ENCODE peak calls at places on chromosomes 16 and 17, in seven cellular contexts. V, W, T, D, S, C and U are unnamed samples. For H4K20me1, the result is how much of the 10 kb centered on the place peaks cover.

GRCh38 chr16:81810361-81810760 is 31.3 kb downstream of the PLCG2 start:
- DNase-seq in V (no peak), W (no peak), T (no peak), D (no peak), S (no peak), C (no peak), U (no peak)

GRCh38 chr17:31550389-31551056 is 159.0 kb downstream of the RAB11FIP4 start:
- DNase-seq in V (no peak), W (no peak), T (no peak), D (no peak), S (no peak), C (no peak), U (peak)

GRCh38 chr17:72387487-72387886 is 266.7 kb downstream of the SOX9 start:
- DNase-seq in V (peak), W (no peak), T (no peak), D (no peak), S (peak), C (peak), U (peak)

GRCh38 chr16:31201511-31202401 is 804 bp downstream of the PYCARD start:
- DNase-seq in V (peak), W (peak), T (peak), D (peak), S (no peak), C (no peak), U (peak)

GRCh38 chr16:1917056-1917664 is 1.1 kb downstream of the HS3ST6 start:
- DNase-seq in V (no peak), W (peak), T (no peak), D (no peak), S (no peak), C (no peak), U (no peak)

GRCh38 chr16:19118938-19119431 is 5.2 kb downstream of the ITPRIPL2 start:
- DNase-seq in V (peak), W (no peak), T (no peak), D (peak), S (no peak), C (no peak), U (peak)

GRCh38 chr17:71764507-71764906 is 356.3 kb upstream of the SOX9 start:
- DNase-seq in V (no peak), W (peak), T (peak), D (no peak), S (peak), C (peak), U (peak)

GRCh38 chr17:67628580-67629013 is 89.1 kb upstream of the NOL11 start:
- DNase-seq in V (no peak), W (peak), T (peak), D (no peak), S (peak), C (no peak), U (no peak)

GRCh38 chr17:30104575-30105339 is 11.9 kb upstream of the NSRP1 start:
- DNase-seq in V (peak), W (peak), T (peak), D (peak), S (peak), C (peak), U (peak)

GRCh38 chr17:81440511-81441244 is 45.4 kb downstream of the BAHCC1 start:
- DNase-seq in V (no peak), W (peak), T (peak), D (no peak), S (peak), C (no peak), U (peak)

GRCh38 chr16:86725401-86725800 is 147.1 kb downstream of the FOXL1 start:
- DNase-seq in V (no peak), W (no peak), T (no peak), D (no peak), S (no peak), C (no peak), U (no peak)

GRCh38 chr16:81578636-81579413 is 134.2 kb downstream of the CMIP start:
- DNase-seq in V (no peak), W (no peak), T (no peak), D (no peak), S (no peak), C (no peak), U (no peak)

GRCh38 chr16:20774703-20775362 is 11.0 kb downstream of the ACSM3 start:
- DNase-seq in V (peak), W (peak), T (peak), D (peak), S (peak), C (peak), U (peak)

GRCh38 chr17:17739388-17740066 is 58.3 kb downstream of the RAI1 start:
- DNase-seq in V (peak), W (peak), T (no peak), D (peak), S (no peak), C (no peak), U (peak)

GRCh38 chr16:24674877-24675276 is 54.6 kb upstream of the TNRC6A start:
- DNase-seq in V (no peak), W (no peak), T (no peak), D (no peak), S (no peak), C (no peak), U (no peak)

GRCh38 chr17:29079887-29080286 is 36.9 kb downstream of the PIPOX start:
- DNase-seq in V (no peak), W (no peak), T (no peak), D (no peak), S (no peak), C (no peak), U (no peak)

GRCh38 chr16:72957303-72958277 is 90.3 kb downstream of the ZFHX3 start:
- DNase-seq in V (no peak), W (no peak), T (no peak), D (no peak), S (no peak), C (no peak), U (no peak)

GRCh38 chr16:72959301-72959996 is 88.5 kb downstream of the ZFHX3 start:
- DNase-seq in V (no peak), W (no peak), T (no peak), D (no peak), S (no peak), C (no peak), U (no peak)

GRCh38 chr16:72960101-72960500 is 87.8 kb downstream of the ZFHX3 start:
- DNase-seq in V (no peak), W (no peak), T (no peak), D (no peak), S (no peak), C (no peak), U (no peak)

GRCh38 chr16:72956124-72957064 is 91.5 kb downstream of the ZFHX3 start:
- DNase-seq in V (no peak), W (no peak), T (no peak), D (no peak), S (no peak), C (no peak), U (no peak)

DNA sequence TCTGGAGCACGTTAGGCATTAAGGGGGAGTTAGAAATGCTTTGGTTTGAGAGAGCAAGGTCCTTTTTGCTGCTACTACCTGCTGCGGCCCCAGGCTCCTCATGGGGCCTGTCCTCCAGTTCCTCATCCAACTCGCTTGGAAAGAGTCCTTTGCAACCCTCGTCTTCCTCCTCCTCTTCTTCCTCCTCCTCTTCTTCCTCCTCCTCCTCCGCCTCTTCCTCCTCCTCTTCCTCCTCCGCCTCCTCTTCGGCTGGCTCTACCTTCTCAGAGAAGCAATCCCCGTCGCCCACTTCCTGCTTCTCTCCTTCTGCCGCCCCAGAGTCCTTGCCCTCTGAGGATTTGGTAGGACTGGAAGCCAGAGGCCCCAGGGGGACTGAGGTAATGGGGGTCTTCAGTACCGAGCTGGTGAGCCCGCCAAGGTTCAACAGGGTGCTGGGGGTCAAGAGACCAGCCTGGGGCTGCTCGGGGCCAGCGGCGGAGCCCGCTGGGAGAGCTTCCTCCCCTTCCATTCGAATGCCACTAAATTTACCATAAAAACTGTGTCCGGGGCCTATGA is 89.3 kb downstream of the ZFHX3 start:
- DNase-seq in V (no peak), W (no peak), T (no peak), D (no peak), S (no peak), C (no peak), U (no peak)
- H4K20me1 ChIP-seq in V (under half), W (under half), T (under half), D (under half), S (under half), C (under half), U (under half)

GRCh38 chr17:5793157-5793556 is 208.8 kb upstream of the NLRP1 start:
- DNase-seq in V (no peak), W (no peak), T (no peak), D (no peak), S (no peak), C (no peak), U (no peak)

GRCh38 chr17:5797447-5797846 is 213.1 kb upstream of the NLRP1 start:
- DNase-seq in V (no peak), W (peak), T (no peak), D (no peak), S (no peak), C (no peak), U (no peak)

GRCh38 chr17:5794881-5795486 is 210.7 kb upstream of the NLRP1 start:
- DNase-seq in V (no peak), W (no peak), T (no peak), D (no peak), S (no peak), C (no peak), U (no peak)

GRCh38 chr17:5798104-5798503 is 213.8 kb upstream of the NLRP1 start:
- DNase-seq in V (no peak), W (no peak), T (no peak), D (no peak), S (no peak), C (no peak), U (no peak)

GRCh38 chr17:5793899-5794298 is 209.6 kb upstream of the NLRP1 start:
- DNase-seq in V (no peak), W (peak), T (no peak), D (peak), S (no peak), C (no peak), U (no peak)
- TF ChIP-seq CTCF in V (no peak), W (peak), T (peak), D (peak), S (peak), C (no peak), U (peak)

DNA sequence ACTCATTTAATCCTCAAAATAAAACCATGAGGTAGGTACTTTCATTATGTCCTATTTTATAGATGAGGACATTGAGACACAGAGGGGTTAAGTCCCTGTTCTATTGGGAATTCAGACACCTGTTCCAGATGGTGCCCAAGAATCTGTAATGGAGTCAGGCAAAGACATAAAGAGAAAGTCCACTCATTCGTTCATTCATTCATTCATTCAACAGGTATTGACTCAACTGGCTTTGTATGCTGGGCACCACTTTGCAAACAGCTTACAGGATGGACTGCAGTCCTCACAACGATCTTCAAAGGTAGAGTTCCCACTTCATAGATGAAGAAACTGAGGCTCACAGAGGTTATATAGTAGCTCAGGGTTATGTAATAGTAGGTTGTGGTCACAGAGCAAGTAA is 47.9 kb upstream of the TAC4 start:
- DNase-seq in V (no peak), W (no peak), T (no peak), D (no peak), S (no peak), C (no peak), U (no peak)
- H3K27ac ChIP-seq in V (peak), W (no peak), T (no peak), D (no peak), S (no peak), C (no peak), U (no peak)

GRCh38 chr17:807146-808002 is 25.2 kb downstream of the MRM3 start:
- DNase-seq in V (no peak), W (no peak), T (no peak), D (no peak), S (no peak), C (no peak), U (no peak)

GRCh38 chr17:804541-805435 is 22.6 kb downstream of the MRM3 start:
- DNase-seq in V (no peak), W (peak), T (no peak), D (no peak), S (no peak), C (no peak), U (no peak)

GRCh38 chr17:802901-803881 is 21.0 kb downstream of the MRM3 start:
- DNase-seq in V (no peak), W (no peak), T (no peak), D (no peak), S (no peak), C (no peak), U (no peak)

GRCh38 chr17:808003-808294 is 25.8 kb downstream of the MRM3 start:
- DNase-seq in V (no peak), W (no peak), T (no peak), D (no peak), S (no peak), C (no peak), U (no peak)

DNA sequence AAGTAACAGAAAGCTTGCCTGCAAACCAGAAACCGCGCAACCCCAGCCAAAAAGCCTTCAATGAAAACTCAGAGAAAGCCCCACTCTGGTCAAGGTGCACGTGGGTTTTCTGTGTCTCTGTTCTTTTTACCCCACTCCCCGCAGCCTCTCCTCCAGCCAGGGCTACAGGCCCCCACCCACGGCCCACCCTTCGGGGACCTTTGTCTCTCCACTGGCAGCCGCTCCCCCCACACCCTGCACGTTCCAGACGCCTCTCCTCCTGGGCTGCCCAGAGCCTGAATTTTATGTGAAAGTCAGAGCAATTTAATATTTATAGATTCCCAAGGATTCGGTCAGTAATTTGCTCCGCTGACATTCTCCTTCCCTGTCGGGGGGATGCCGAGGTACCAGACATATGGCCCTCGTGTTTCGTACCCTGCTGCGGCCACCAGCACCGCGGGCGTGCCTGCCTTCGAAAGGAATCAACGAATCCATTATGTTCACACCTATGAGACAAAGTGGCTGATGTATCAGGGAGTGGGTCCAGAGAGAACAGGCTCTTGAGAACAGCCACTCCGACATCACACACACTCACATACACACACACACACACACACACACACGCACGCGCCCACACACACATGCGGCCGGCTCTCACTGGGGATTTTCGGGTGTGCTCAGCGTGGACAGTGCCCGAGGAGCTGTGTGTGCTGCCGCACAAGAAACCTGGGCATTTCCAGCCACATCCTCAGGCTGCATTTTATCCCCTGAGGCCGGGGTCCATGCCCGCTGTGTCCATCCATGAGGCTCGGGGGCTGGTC is 24.4 kb downstream of the MRM3 start:
- DNase-seq in V (no peak), W (no peak), T (no peak), D (no peak), S (no peak), C (no peak), U (no peak)
- H4K20me1 ChIP-seq in V (under half), W (under half), T (under half), D (under half), S (under half), C (under half), U (under half)

DNA sequence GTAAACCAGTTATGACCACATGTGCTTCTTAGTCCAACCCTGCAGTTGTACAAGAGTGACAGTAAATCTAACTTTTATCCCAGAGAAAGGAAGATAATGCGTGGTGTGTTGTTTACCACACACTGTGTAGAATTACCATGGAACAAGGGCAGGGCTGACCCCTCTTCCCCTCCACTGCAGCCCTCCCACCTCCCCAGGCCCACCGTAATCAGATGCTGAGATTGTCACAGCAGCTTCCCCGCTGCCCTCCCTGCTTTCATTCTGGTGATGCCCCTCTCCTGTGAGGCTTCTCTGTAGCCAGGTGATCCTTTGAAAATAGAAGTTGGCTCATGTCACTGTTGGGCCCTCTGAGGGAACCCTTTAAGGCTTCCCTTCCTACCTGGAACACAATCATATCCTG is 271.3 kb downstream of the SNX29 start:
- DNase-seq in V (no peak), W (no peak), T (no peak), D (no peak), S (no peak), C (no peak), U (no peak)
- TF ChIP-seq CTCF in V (no peak), W (no peak), T (no peak), D (no peak), S (no peak), C (no peak), U (no peak)